ENCODE peak calls at places on chromosomes 11 and 22, in ten cellular contexts. One of them, this sample, is unnamed.

GRCh38 chr11:129374081-129374992 is 1.3 kb upstream of the BARX2 start:
- DNase-seq in activated T-helper 1 cell treated with anti-CD3 and anti-CD28 coated beads, Interleukin-12 subunit alpha, Interleukin-12 subunit beta, Interleukin-2, Interleukin-4 antibody, amounts not matched to agents 30 ng/mL and 10 ng/mL and 1 ng/mL, durations not matched to agents 14 hours and 24 hours and 36 hours: no peak
- DNase-seq in amygdala: no peak
- DNase-seq in activated naive CD8-positive, alpha-beta T cell treated with anti-CD3 and anti-CD28 coated beads, Interleukin-2, amount 50 U/mL, for 24 hours: peak
- DNase-seq in stimulated activated CD8-positive, alpha-beta memory T cell treated with anti-CD3 and anti-CD28 coated beads, Interleukin-12 subunit alpha, Interleukin-12 subunit beta, amount 100 ng/mL, for 1 hour: no peak
- DNase-seq in thoracic aorta: no peak
- DNase-seq in HTR-8/SVneo: no peak
- DNase-seq in T-cell: no peak
- DNase-seq in midbrain: no peak
- DNase-seq in germinal center: no peak
- DNase-seq in this sample: no peak

GRCh38 chr22:41273128-41273527 is 12.9 kb downstream of the RANGAP1 start:
- DNase-seq in activated T-helper 1 cell treated with anti-CD3 and anti-CD28 coated beads, Interleukin-12 subunit alpha, Interleukin-12 subunit beta, Interleukin-2, Interleukin-4 antibody, amounts not matched to agents 30 ng/mL and 10 ng/mL and 1 ng/mL, durations not matched to agents 14 hours and 24 hours and 36 hours: no peak
- DNase-seq in T-cell: no peak
- DNase-seq in midbrain: no peak
- DNase-seq in stimulated activated CD8-positive, alpha-beta memory T cell treated with anti-CD3 and anti-CD28 coated beads, Interleukin-12 subunit alpha, Interleukin-12 subunit beta, amount 100 ng/mL, for 1 hour: no peak
- DNase-seq in thoracic aorta: no peak
- DNase-seq in germinal center: no peak
- DNase-seq in HTR-8/SVneo: no peak
- DNase-seq in amygdala: no peak
- DNase-seq in activated naive CD8-positive, alpha-beta T cell treated with anti-CD3 and anti-CD28 coated beads, Interleukin-2, amount 50 U/mL, for 24 hours: no peak
- DNase-seq in this sample: no peak

GRCh38 chr11:18705651-18706281 is 7.2 kb downstream of the TMEM86A start:
- DNase-seq in midbrain: peak
- DNase-seq in thoracic aorta: no peak
- DNase-seq in activated naive CD8-positive, alpha-beta T cell treated with anti-CD3 and anti-CD28 coated beads, Interleukin-2, amount 50 U/mL, for 24 hours: peak
- DNase-seq in activated T-helper 1 cell treated with anti-CD3 and anti-CD28 coated beads, Interleukin-12 subunit alpha, Interleukin-12 subunit beta, Interleukin-2, Interleukin-4 antibody, amounts not matched to agents 30 ng/mL and 10 ng/mL and 1 ng/mL, durations not matched to agents 14 hours and 24 hours and 36 hours: no peak
- DNase-seq in HTR-8/SVneo: no peak
- DNase-seq in amygdala: no peak
- DNase-seq in stimulated activated CD8-positive, alpha-beta memory T cell treated with anti-CD3 and anti-CD28 coated beads, Interleukin-12 subunit alpha, Interleukin-12 subunit beta, amount 100 ng/mL, for 1 hour: no peak
- DNase-seq in T-cell: peak
- DNase-seq in germinal center: peak
- DNase-seq in this sample: no peak

GRCh38 chr11:70226967-70227366 is 23.9 kb downstream of the FADD start:
- DNase-seq in T-cell: no peak
- DNase-seq in HTR-8/SVneo: no peak
- DNase-seq in activated T-helper 1 cell treated with anti-CD3 and anti-CD28 coated beads, Interleukin-12 subunit alpha, Interleukin-12 subunit beta, Interleukin-2, Interleukin-4 antibody, amounts not matched to agents 30 ng/mL and 10 ng/mL and 1 ng/mL, durations not matched to agents 14 hours and 24 hours and 36 hours: no peak
- DNase-seq in germinal center: no peak
- DNase-seq in activated naive CD8-positive, alpha-beta T cell treated with anti-CD3 and anti-CD28 coated beads, Interleukin-2, amount 50 U/mL, for 24 hours: no peak
- DNase-seq in amygdala: no peak
- DNase-seq in midbrain: no peak
- DNase-seq in stimulated activated CD8-positive, alpha-beta memory T cell treated with anti-CD3 and anti-CD28 coated beads, Interleukin-12 subunit alpha, Interleukin-12 subunit beta, amount 100 ng/mL, for 1 hour: no peak
- DNase-seq in thoracic aorta: no peak
- DNase-seq in this sample: no peak

GRCh38 chr11:87351671-87352070 is 313.9 kb downstream of the TMEM135 start:
- DNase-seq in thoracic aorta: no peak
- DNase-seq in midbrain: no peak
- DNase-seq in T-cell: no peak
- DNase-seq in HTR-8/SVneo: no peak
- DNase-seq in germinal center: peak
- DNase-seq in activated naive CD8-positive, alpha-beta T cell treated with anti-CD3 and anti-CD28 coated beads, Interleukin-2, amount 50 U/mL, for 24 hours: no peak
- DNase-seq in stimulated activated CD8-positive, alpha-beta memory T cell treated with anti-CD3 and anti-CD28 coated beads, Interleukin-12 subunit alpha, Interleukin-12 subunit beta, amount 100 ng/mL, for 1 hour: no peak
- DNase-seq in amygdala: no peak
- DNase-seq in activated T-helper 1 cell treated with anti-CD3 and anti-CD28 coated beads, Interleukin-12 subunit alpha, Interleukin-12 subunit beta, Interleukin-2, Interleukin-4 antibody, amounts not matched to agents 30 ng/mL and 10 ng/mL and 1 ng/mL, durations not matched to agents 14 hours and 24 hours and 36 hours: no peak
- DNase-seq in this sample: no peak

GRCh38 chr22:29254283-29254653 is 13.5 kb downstream of the RHBDD3 start:
- DNase-seq in activated T-helper 1 cell treated with anti-CD3 and anti-CD28 coated beads, Interleukin-12 subunit alpha, Interleukin-12 subunit beta, Interleukin-2, Interleukin-4 antibody, amounts not matched to agents 30 ng/mL and 10 ng/mL and 1 ng/mL, durations not matched to agents 14 hours and 24 hours and 36 hours: no peak
- DNase-seq in stimulated activated CD8-positive, alpha-beta memory T cell treated with anti-CD3 and anti-CD28 coated beads, Interleukin-12 subunit alpha, Interleukin-12 subunit beta, amount 100 ng/mL, for 1 hour: no peak
- DNase-seq in midbrain: no peak
- DNase-seq in T-cell: no peak
- DNase-seq in HTR-8/SVneo: no peak
- DNase-seq in germinal center: no peak
- DNase-seq in activated naive CD8-positive, alpha-beta T cell treated with anti-CD3 and anti-CD28 coated beads, Interleukin-2, amount 50 U/mL, for 24 hours: no peak
- DNase-seq in amygdala: no peak
- DNase-seq in thoracic aorta: no peak
- DNase-seq in this sample: no peak

GRCh38 chr11:93225642-93226041 is 27.9 kb upstream of the SLC36A4 start:
- DNase-seq in thoracic aorta: no peak
- DNase-seq in midbrain: peak
- DNase-seq in HTR-8/SVneo: no peak
- DNase-seq in activated T-helper 1 cell treated with anti-CD3 and anti-CD28 coated beads, Interleukin-12 subunit alpha, Interleukin-12 subunit beta, Interleukin-2, Interleukin-4 antibody, amounts not matched to agents 30 ng/mL and 10 ng/mL and 1 ng/mL, durations not matched to agents 14 hours and 24 hours and 36 hours: no peak
- DNase-seq in T-cell: no peak
- DNase-seq in amygdala: no peak
- DNase-seq in stimulated activated CD8-positive, alpha-beta memory T cell treated with anti-CD3 and anti-CD28 coated beads, Interleukin-12 subunit alpha, Interleukin-12 subunit beta, amount 100 ng/mL, for 1 hour: no peak
- DNase-seq in germinal center: no peak
- DNase-seq in activated naive CD8-positive, alpha-beta T cell treated with anti-CD3 and anti-CD28 coated beads, Interleukin-2, amount 50 U/mL, for 24 hours: no peak
- DNase-seq in this sample: no peak

GRCh38 chr11:13818325-13818724 is 144.2 kb upstream of the SPON1 start:
- DNase-seq in stimulated activated CD8-positive, alpha-beta memory T cell treated with anti-CD3 and anti-CD28 coated beads, Interleukin-12 subunit alpha, Interleukin-12 subunit beta, amount 100 ng/mL, for 1 hour: no peak
- DNase-seq in activated T-helper 1 cell treated with anti-CD3 and anti-CD28 coated beads, Interleukin-12 subunit alpha, Interleukin-12 subunit beta, Interleukin-2, Interleukin-4 antibody, amounts not matched to agents 30 ng/mL and 10 ng/mL and 1 ng/mL, durations not matched to agents 14 hours and 24 hours and 36 hours: no peak
- DNase-seq in germinal center: no peak
- DNase-seq in activated naive CD8-positive, alpha-beta T cell treated with anti-CD3 and anti-CD28 coated beads, Interleukin-2, amount 50 U/mL, for 24 hours: no peak
- DNase-seq in midbrain: no peak
- DNase-seq in amygdala: no peak
- DNase-seq in T-cell: no peak
- DNase-seq in thoracic aorta: no peak
- DNase-seq in HTR-8/SVneo: no peak
- DNase-seq in this sample: no peak

GRCh38 chr22:24592846-24593809 is at the start of gene LRRC75B:
- DNase-seq in HTR-8/SVneo: peak
- DNase-seq in activated naive CD8-positive, alpha-beta T cell treated with anti-CD3 and anti-CD28 coated beads, Interleukin-2, amount 50 U/mL, for 24 hours: peak
- DNase-seq in activated T-helper 1 cell treated with anti-CD3 and anti-CD28 coated beads, Interleukin-12 subunit alpha, Interleukin-12 subunit beta, Interleukin-2, Interleukin-4 antibody, amounts not matched to agents 30 ng/mL and 10 ng/mL and 1 ng/mL, durations not matched to agents 14 hours and 24 hours and 36 hours: peak
- DNase-seq in midbrain: peak
- DNase-seq in T-cell: no peak
- DNase-seq in germinal center: peak
- DNase-seq in amygdala: peak
- DNase-seq in thoracic aorta: peak
- DNase-seq in stimulated activated CD8-positive, alpha-beta memory T cell treated with anti-CD3 and anti-CD28 coated beads, Interleukin-12 subunit alpha, Interleukin-12 subunit beta, amount 100 ng/mL, for 1 hour: no peak
- DNase-seq in this sample: peak

GRCh38 chr11:13289081-13289480 is 11.5 kb downstream of the BMAL1 start:
- DNase-seq in activated naive CD8-positive, alpha-beta T cell treated with anti-CD3 and anti-CD28 coated beads, Interleukin-2, amount 50 U/mL, for 24 hours: no peak
- DNase-seq in activated T-helper 1 cell treated with anti-CD3 and anti-CD28 coated beads, Interleukin-12 subunit alpha, Interleukin-12 subunit beta, Interleukin-2, Interleukin-4 antibody, amounts not matched to agents 30 ng/mL and 10 ng/mL and 1 ng/mL, durations not matched to agents 14 hours and 24 hours and 36 hours: no peak
- DNase-seq in T-cell: no peak
- DNase-seq in germinal center: no peak
- DNase-seq in amygdala: no peak
- DNase-seq in HTR-8/SVneo: peak
- DNase-seq in stimulated activated CD8-positive, alpha-beta memory T cell treated with anti-CD3 and anti-CD28 coated beads, Interleukin-12 subunit alpha, Interleukin-12 subunit beta, amount 100 ng/mL, for 1 hour: no peak
- DNase-seq in thoracic aorta: no peak
- DNase-seq in midbrain: no peak
- DNase-seq in this sample: no peak

GRCh38 chr11:15911377-15912044 is 444.8 kb downstream of the SOX6 start:
- DNase-seq in HTR-8/SVneo: no peak
- DNase-seq in amygdala: peak
- DNase-seq in activated T-helper 1 cell treated with anti-CD3 and anti-CD28 coated beads, Interleukin-12 subunit alpha, Interleukin-12 subunit beta, Interleukin-2, Interleukin-4 antibody, amounts not matched to agents 30 ng/mL and 10 ng/mL and 1 ng/mL, durations not matched to agents 14 hours and 24 hours and 36 hours: no peak
- DNase-seq in activated naive CD8-positive, alpha-beta T cell treated with anti-CD3 and anti-CD28 coated beads, Interleukin-2, amount 50 U/mL, for 24 hours: no peak
- DNase-seq in germinal center: no peak
- DNase-seq in T-cell: no peak
- DNase-seq in stimulated activated CD8-positive, alpha-beta memory T cell treated with anti-CD3 and anti-CD28 coated beads, Interleukin-12 subunit alpha, Interleukin-12 subunit beta, amount 100 ng/mL, for 1 hour: no peak
- DNase-seq in thoracic aorta: no peak
- DNase-seq in midbrain: peak
- DNase-seq in this sample: peak

GRCh38 chr11:22477312-22477711 is 139.1 kb downstream of the SLC17A6 start:
- DNase-seq in activated T-helper 1 cell treated with anti-CD3 and anti-CD28 coated beads, Interleukin-12 subunit alpha, Interleukin-12 subunit beta, Interleukin-2, Interleukin-4 antibody, amounts not matched to agents 30 ng/mL and 10 ng/mL and 1 ng/mL, durations not matched to agents 14 hours and 24 hours and 36 hours: no peak
- DNase-seq in midbrain: no peak
- DNase-seq in activated naive CD8-positive, alpha-beta T cell treated with anti-CD3 and anti-CD28 coated beads, Interleukin-2, amount 50 U/mL, for 24 hours: no peak
- DNase-seq in T-cell: no peak
- DNase-seq in amygdala: no peak
- DNase-seq in thoracic aorta: no peak
- DNase-seq in stimulated activated CD8-positive, alpha-beta memory T cell treated with anti-CD3 and anti-CD28 coated beads, Interleukin-12 subunit alpha, Interleukin-12 subunit beta, amount 100 ng/mL, for 1 hour: no peak
- DNase-seq in germinal center: no peak
- DNase-seq in HTR-8/SVneo: no peak
- DNase-seq in this sample: no peak

GRCh38 chr11:99739464-99740089 is 718.8 kb downstream of the CNTN5 start:
- DNase-seq in T-cell: no peak
- DNase-seq in thoracic aorta: no peak
- DNase-seq in activated T-helper 1 cell treated with anti-CD3 and anti-CD28 coated beads, Interleukin-12 subunit alpha, Interleukin-12 subunit beta, Interleukin-2, Interleukin-4 antibody, amounts not matched to agents 30 ng/mL and 10 ng/mL and 1 ng/mL, durations not matched to agents 14 hours and 24 hours and 36 hours: no peak
- DNase-seq in amygdala: no peak
- DNase-seq in activated naive CD8-positive, alpha-beta T cell treated with anti-CD3 and anti-CD28 coated beads, Interleukin-2, amount 50 U/mL, for 24 hours: no peak
- DNase-seq in germinal center: no peak
- DNase-seq in midbrain: peak
- DNase-seq in HTR-8/SVneo: peak
- DNase-seq in stimulated activated CD8-positive, alpha-beta memory T cell treated with anti-CD3 and anti-CD28 coated beads, Interleukin-12 subunit alpha, Interleukin-12 subunit beta, amount 100 ng/mL, for 1 hour: no peak
- DNase-seq in this sample: no peak

GRCh38 chr22:23072911-23073491 is 2.7 kb downstream of the GNAZ start:
- DNase-seq in thoracic aorta: no peak
- DNase-seq in HTR-8/SVneo: no peak
- DNase-seq in activated T-helper 1 cell treated with anti-CD3 and anti-CD28 coated beads, Interleukin-12 subunit alpha, Interleukin-12 subunit beta, Interleukin-2, Interleukin-4 antibody, amounts not matched to agents 30 ng/mL and 10 ng/mL and 1 ng/mL, durations not matched to agents 14 hours and 24 hours and 36 hours: no peak
- DNase-seq in germinal center: no peak
- DNase-seq in activated naive CD8-positive, alpha-beta T cell treated with anti-CD3 and anti-CD28 coated beads, Interleukin-2, amount 50 U/mL, for 24 hours: no peak
- DNase-seq in amygdala: no peak
- DNase-seq in T-cell: no peak
- DNase-seq in stimulated activated CD8-positive, alpha-beta memory T cell treated with anti-CD3 and anti-CD28 coated beads, Interleukin-12 subunit alpha, Interleukin-12 subunit beta, amount 100 ng/mL, for 1 hour: no peak
- DNase-seq in midbrain: no peak
- DNase-seq in this sample: peak

GRCh38 chr11:34987617-34988016 is 71.2 kb downstream of the PDHX start:
- DNase-seq in germinal center: no peak
- DNase-seq in stimulated activated CD8-positive, alpha-beta memory T cell treated with anti-CD3 and anti-CD28 coated beads, Interleukin-12 subunit alpha, Interleukin-12 subunit beta, amount 100 ng/mL, for 1 hour: no peak
- DNase-seq in activated T-helper 1 cell treated with anti-CD3 and anti-CD28 coated beads, Interleukin-12 subunit alpha, Interleukin-12 subunit beta, Interleukin-2, Interleukin-4 antibody, amounts not matched to agents 30 ng/mL and 10 ng/mL and 1 ng/mL, durations not matched to agents 14 hours and 24 hours and 36 hours: no peak
- DNase-seq in thoracic aorta: no peak
- DNase-seq in activated naive CD8-positive, alpha-beta T cell treated with anti-CD3 and anti-CD28 coated beads, Interleukin-2, amount 50 U/mL, for 24 hours: no peak
- DNase-seq in amygdala: no peak
- DNase-seq in HTR-8/SVneo: no peak
- DNase-seq in T-cell: no peak
- DNase-seq in midbrain: no peak
- DNase-seq in this sample: no peak

GRCh38 chr22:49869091-49869830 is 15.6 kb downstream of the ZBED4 start:
- DNase-seq in T-cell: no peak
- DNase-seq in thoracic aorta: no peak
- DNase-seq in activated T-helper 1 cell treated with anti-CD3 and anti-CD28 coated beads, Interleukin-12 subunit alpha, Interleukin-12 subunit beta, Interleukin-2, Interleukin-4 antibody, amounts not matched to agents 30 ng/mL and 10 ng/mL and 1 ng/mL, durations not matched to agents 14 hours and 24 hours and 36 hours: no peak
- DNase-seq in HTR-8/SVneo: no peak
- DNase-seq in germinal center: no peak
- DNase-seq in activated naive CD8-positive, alpha-beta T cell treated with anti-CD3 and anti-CD28 coated beads, Interleukin-2, amount 50 U/mL, for 24 hours: no peak
- DNase-seq in stimulated activated CD8-positive, alpha-beta memory T cell treated with anti-CD3 and anti-CD28 coated beads, Interleukin-12 subunit alpha, Interleukin-12 subunit beta, amount 100 ng/mL, for 1 hour: no peak
- DNase-seq in amygdala: no peak
- DNase-seq in midbrain: no peak
- DNase-seq in this sample: no peak

GRCh38 chr11:119044708-119045107 is 12.3 kb downstream of the HYOU1 start:
- DNase-seq in activated T-helper 1 cell treated with anti-CD3 and anti-CD28 coated beads, Interleukin-12 subunit alpha, Interleukin-12 subunit beta, Interleukin-2, Interleukin-4 antibody, amounts not matched to agents 30 ng/mL and 10 ng/mL and 1 ng/mL, durations not matched to agents 14 hours and 24 hours and 36 hours: no peak
- DNase-seq in midbrain: no peak
- DNase-seq in thoracic aorta: no peak
- DNase-seq in stimulated activated CD8-positive, alpha-beta memory T cell treated with anti-CD3 and anti-CD28 coated beads, Interleukin-12 subunit alpha, Interleukin-12 subunit beta, amount 100 ng/mL, for 1 hour: no peak
- DNase-seq in HTR-8/SVneo: no peak
- DNase-seq in T-cell: no peak
- DNase-seq in activated naive CD8-positive, alpha-beta T cell treated with anti-CD3 and anti-CD28 coated beads, Interleukin-2, amount 50 U/mL, for 24 hours: no peak
- DNase-seq in germinal center: no peak
- DNase-seq in amygdala: no peak
- DNase-seq in this sample: no peak

GRCh38 chr22:45308624-45309421 is 911 bp upstream of the FAM118A start:
- DNase-seq in activated naive CD8-positive, alpha-beta T cell treated with anti-CD3 and anti-CD28 coated beads, Interleukin-2, amount 50 U/mL, for 24 hours: peak
- DNase-seq in T-cell: no peak
- DNase-seq in HTR-8/SVneo: no peak
- DNase-seq in amygdala: no peak
- DNase-seq in midbrain: no peak
- DNase-seq in thoracic aorta: no peak
- DNase-seq in stimulated activated CD8-positive, alpha-beta memory T cell treated with anti-CD3 and anti-CD28 coated beads, Interleukin-12 subunit alpha, Interleukin-12 subunit beta, amount 100 ng/mL, for 1 hour: no peak
- DNase-seq in germinal center: peak
- DNase-seq in activated T-helper 1 cell treated with anti-CD3 and anti-CD28 coated beads, Interleukin-12 subunit alpha, Interleukin-12 subunit beta, Interleukin-2, Interleukin-4 antibody, amounts not matched to agents 30 ng/mL and 10 ng/mL and 1 ng/mL, durations not matched to agents 14 hours and 24 hours and 36 hours: no peak
- DNase-seq in this sample: peak

GRCh38 chr11:111557425-111558111 is 17.0 kb downstream of the LAYN start:
- DNase-seq in thoracic aorta: no peak
- DNase-seq in HTR-8/SVneo: peak
- DNase-seq in midbrain: no peak
- DNase-seq in germinal center: no peak
- DNase-seq in stimulated activated CD8-positive, alpha-beta memory T cell treated with anti-CD3 and anti-CD28 coated beads, Interleukin-12 subunit alpha, Interleukin-12 subunit beta, amount 100 ng/mL, for 1 hour: no peak
- DNase-seq in activated T-helper 1 cell treated with anti-CD3 and anti-CD28 coated beads, Interleukin-12 subunit alpha, Interleukin-12 subunit beta, Interleukin-2, Interleukin-4 antibody, amounts not matched to agents 30 ng/mL and 10 ng/mL and 1 ng/mL, durations not matched to agents 14 hours and 24 hours and 36 hours: no peak
- DNase-seq in T-cell: no peak
- DNase-seq in amygdala: no peak
- DNase-seq in activated naive CD8-positive, alpha-beta T cell treated with anti-CD3 and anti-CD28 coated beads, Interleukin-2, amount 50 U/mL, for 24 hours: no peak
- DNase-seq in this sample: no peak

GRCh38 chr11:114085965-114086364 is 26.5 kb downstream of the ZBTB16 start:
- DNase-seq in amygdala: no peak
- DNase-seq in activated T-helper 1 cell treated with anti-CD3 and anti-CD28 coated beads, Interleukin-12 subunit alpha, Interleukin-12 subunit beta, Interleukin-2, Interleukin-4 antibody, amounts not matched to agents 30 ng/mL and 10 ng/mL and 1 ng/mL, durations not matched to agents 14 hours and 24 hours and 36 hours: no peak
- DNase-seq in germinal center: no peak
- DNase-seq in T-cell: no peak
- DNase-seq in midbrain: no peak
- DNase-seq in HTR-8/SVneo: no peak
- DNase-seq in activated naive CD8-positive, alpha-beta T cell treated with anti-CD3 and anti-CD28 coated beads, Interleukin-2, amount 50 U/mL, for 24 hours: no peak
- DNase-seq in stimulated activated CD8-positive, alpha-beta memory T cell treated with anti-CD3 and anti-CD28 coated beads, Interleukin-12 subunit alpha, Interleukin-12 subunit beta, amount 100 ng/mL, for 1 hour: no peak
- DNase-seq in thoracic aorta: no peak
- DNase-seq in this sample: no peak

GRCh38 chr22:44538071-44538470 is 40.0 kb upstream of the RTL6 start:
- DNase-seq in thoracic aorta: no peak
- DNase-seq in germinal center: no peak
- DNase-seq in stimulated activated CD8-positive, alpha-beta memory T cell treated with anti-CD3 and anti-CD28 coated beads, Interleukin-12 subunit alpha, Interleukin-12 subunit beta, amount 100 ng/mL, for 1 hour: no peak
- DNase-seq in HTR-8/SVneo: no peak
- DNase-seq in activated naive CD8-positive, alpha-beta T cell treated with anti-CD3 and anti-CD28 coated beads, Interleukin-2, amount 50 U/mL, for 24 hours: no peak
- DNase-seq in amygdala: no peak
- DNase-seq in midbrain: no peak
- DNase-seq in T-cell: no peak
- DNase-seq in activated T-helper 1 cell treated with anti-CD3 and anti-CD28 coated beads, Interleukin-12 subunit alpha, Interleukin-12 subunit beta, Interleukin-2, Interleukin-4 antibody, amounts not matched to agents 30 ng/mL and 10 ng/mL and 1 ng/mL, durations not matched to agents 14 hours and 24 hours and 36 hours: no peak
- DNase-seq in this sample: no peak

GRCh38 chr22:46012182-46012880 is 35.4 kb upstream of the WNT7B start:
- DNase-seq in HTR-8/SVneo: no peak
- DNase-seq in amygdala: no peak
- DNase-seq in midbrain: no peak
- DNase-seq in thoracic aorta: no peak
- DNase-seq in activated naive CD8-positive, alpha-beta T cell treated with anti-CD3 and anti-CD28 coated beads, Interleukin-2, amount 50 U/mL, for 24 hours: no peak
- DNase-seq in T-cell: no peak
- DNase-seq in activated T-helper 1 cell treated with anti-CD3 and anti-CD28 coated beads, Interleukin-12 subunit alpha, Interleukin-12 subunit beta, Interleukin-2, Interleukin-4 antibody, amounts not matched to agents 30 ng/mL and 10 ng/mL and 1 ng/mL, durations not matched to agents 14 hours and 24 hours and 36 hours: no peak
- DNase-seq in stimulated activated CD8-positive, alpha-beta memory T cell treated with anti-CD3 and anti-CD28 coated beads, Interleukin-12 subunit alpha, Interleukin-12 subunit beta, amount 100 ng/mL, for 1 hour: no peak
- DNase-seq in germinal center: no peak
- DNase-seq in this sample: no peak

GRCh38 chr22:41966607-41967240 is 2.5 kb upstream of the SEPTIN3 start:
- DNase-seq in T-cell: peak
- DNase-seq in activated naive CD8-positive, alpha-beta T cell treated with anti-CD3 and anti-CD28 coated beads, Interleukin-2, amount 50 U/mL, for 24 hours: peak
- DNase-seq in activated T-helper 1 cell treated with anti-CD3 and anti-CD28 coated beads, Interleukin-12 subunit alpha, Interleukin-12 subunit beta, Interleukin-2, Interleukin-4 antibody, amounts not matched to agents 30 ng/mL and 10 ng/mL and 1 ng/mL, durations not matched to agents 14 hours and 24 hours and 36 hours: peak
- DNase-seq in thoracic aorta: no peak
- DNase-seq in stimulated activated CD8-positive, alpha-beta memory T cell treated with anti-CD3 and anti-CD28 coated beads, Interleukin-12 subunit alpha, Interleukin-12 subunit beta, amount 100 ng/mL, for 1 hour: no peak
- DNase-seq in midbrain: peak
- DNase-seq in HTR-8/SVneo: peak
- DNase-seq in amygdala: peak
- DNase-seq in germinal center: no peak
- DNase-seq in this sample: no peak

GRCh38 chr11:116857936-116858335 is 20.5 kb upstream of the APOA1 start:
- DNase-seq in midbrain: no peak
- DNase-seq in activated T-helper 1 cell treated with anti-CD3 and anti-CD28 coated beads, Interleukin-12 subunit alpha, Interleukin-12 subunit beta, Interleukin-2, Interleukin-4 antibody, amounts not matched to agents 30 ng/mL and 10 ng/mL and 1 ng/mL, durations not matched to agents 14 hours and 24 hours and 36 hours: no peak
- DNase-seq in germinal center: no peak
- DNase-seq in thoracic aorta: no peak
- DNase-seq in T-cell: no peak
- DNase-seq in activated naive CD8-positive, alpha-beta T cell treated with anti-CD3 and anti-CD28 coated beads, Interleukin-2, amount 50 U/mL, for 24 hours: no peak
- DNase-seq in HTR-8/SVneo: no peak
- DNase-seq in stimulated activated CD8-positive, alpha-beta memory T cell treated with anti-CD3 and anti-CD28 coated beads, Interleukin-12 subunit alpha, Interleukin-12 subunit beta, amount 100 ng/mL, for 1 hour: no peak
- DNase-seq in amygdala: no peak
- DNase-seq in this sample: no peak

GRCh38 chr11:77672276-77672675 is 34.7 kb upstream of the CLNS1A start:
- DNase-seq in HTR-8/SVneo: peak
- DNase-seq in activated naive CD8-positive, alpha-beta T cell treated with anti-CD3 and anti-CD28 coated beads, Interleukin-2, amount 50 U/mL, for 24 hours: no peak
- DNase-seq in T-cell: no peak
- DNase-seq in midbrain: no peak
- DNase-seq in germinal center: no peak
- DNase-seq in thoracic aorta: no peak
- DNase-seq in amygdala: no peak
- DNase-seq in stimulated activated CD8-positive, alpha-beta memory T cell treated with anti-CD3 and anti-CD28 coated beads, Interleukin-12 subunit alpha, Interleukin-12 subunit beta, amount 100 ng/mL, for 1 hour: no peak
- DNase-seq in activated T-helper 1 cell treated with anti-CD3 and anti-CD28 coated beads, Interleukin-12 subunit alpha, Interleukin-12 subunit beta, Interleukin-2, Interleukin-4 antibody, amounts not matched to agents 30 ng/mL and 10 ng/mL and 1 ng/mL, durations not matched to agents 14 hours and 24 hours and 36 hours: no peak
- DNase-seq in this sample: no peak

GRCh38 chr22:36328635-36329216 is 59.0 kb downstream of the MYH9 start:
- DNase-seq in germinal center: peak
- DNase-seq in amygdala: no peak
- DNase-seq in HTR-8/SVneo: no peak
- DNase-seq in midbrain: no peak
- DNase-seq in activated naive CD8-positive, alpha-beta T cell treated with anti-CD3 and anti-CD28 coated beads, Interleukin-2, amount 50 U/mL, for 24 hours: peak
- DNase-seq in T-cell: no peak
- DNase-seq in stimulated activated CD8-positive, alpha-beta memory T cell treated with anti-CD3 and anti-CD28 coated beads, Interleukin-12 subunit alpha, Interleukin-12 subunit beta, amount 100 ng/mL, for 1 hour: peak
- DNase-seq in activated T-helper 1 cell treated with anti-CD3 and anti-CD28 coated beads, Interleukin-12 subunit alpha, Interleukin-12 subunit beta, Interleukin-2, Interleukin-4 antibody, amounts not matched to agents 30 ng/mL and 10 ng/mL and 1 ng/mL, durations not matched to agents 14 hours and 24 hours and 36 hours: no peak
- DNase-seq in thoracic aorta: peak
- DNase-seq in this sample: no peak

GRCh38 chr22:30308518-30309230 is 18.1 kb downstream of the TBC1D10A start:
- DNase-seq in T-cell: no peak
- DNase-seq in activated naive CD8-positive, alpha-beta T cell treated with anti-CD3 and anti-CD28 coated beads, Interleukin-2, amount 50 U/mL, for 24 hours: no peak
- DNase-seq in thoracic aorta: no peak
- DNase-seq in stimulated activated CD8-positive, alpha-beta memory T cell treated with anti-CD3 and anti-CD28 coated beads, Interleukin-12 subunit alpha, Interleukin-12 subunit beta, amount 100 ng/mL, for 1 hour: no peak
- DNase-seq in HTR-8/SVneo: no peak
- DNase-seq in amygdala: no peak
- DNase-seq in activated T-helper 1 cell treated with anti-CD3 and anti-CD28 coated beads, Interleukin-12 subunit alpha, Interleukin-12 subunit beta, Interleukin-2, Interleukin-4 antibody, amounts not matched to agents 30 ng/mL and 10 ng/mL and 1 ng/mL, durations not matched to agents 14 hours and 24 hours and 36 hours: no peak
- DNase-seq in midbrain: no peak
- DNase-seq in germinal center: peak
- DNase-seq in this sample: no peak

GRCh38 chr22:38291201-38291777 is 18.5 kb upstream of the TMEM184B start:
- DNase-seq in activated naive CD8-positive, alpha-beta T cell treated with anti-CD3 and anti-CD28 coated beads, Interleukin-2, amount 50 U/mL, for 24 hours: no peak
- DNase-seq in midbrain: no peak
- DNase-seq in T-cell: no peak
- DNase-seq in germinal center: no peak
- DNase-seq in HTR-8/SVneo: no peak
- DNase-seq in thoracic aorta: no peak
- DNase-seq in stimulated activated CD8-positive, alpha-beta memory T cell treated with anti-CD3 and anti-CD28 coated beads, Interleukin-12 subunit alpha, Interleukin-12 subunit beta, amount 100 ng/mL, for 1 hour: no peak
- DNase-seq in amygdala: no peak
- DNase-seq in activated T-helper 1 cell treated with anti-CD3 and anti-CD28 coated beads, Interleukin-12 subunit alpha, Interleukin-12 subunit beta, Interleukin-2, Interleukin-4 antibody, amounts not matched to agents 30 ng/mL and 10 ng/mL and 1 ng/mL, durations not matched to agents 14 hours and 24 hours and 36 hours: no peak
- DNase-seq in this sample: no peak

This sample was measured in lower leg skin.